ENCODE peak calls at places on chromosomes 3 and 15, in five cellular contexts. E, Z, T, P and G are unnamed samples.

GRCh38 chr3:179796421-179796820 is 143.6 kb downstream of the USP13 start:
- DNase-seq in P (no peak), E (no peak), T (no peak), Z (no peak), G (no peak)

GRCh38 chr15:69119016-69119415 is 41.4 kb upstream of the GLCE start:
- DNase-seq in E (no peak), T (no peak), Z (no peak), P (no peak), G (no peak)

GRCh38 chr3:45034612-45035252 is 8.6 kb downstream of the CLEC3B start:
- DNase-seq in P (no peak), E (no peak), Z (no peak), T (no peak), G (no peak)

GRCh38 chr3:43870844-43871626 is 180.3 kb downstream of the ABHD5 start:
- DNase-seq in P (no peak), T (no peak), E (no peak), Z (no peak), G (no peak)

GRCh38 chr3:46095307-46095706 is 68.0 kb upstream of the XCR1 start:
- DNase-seq in Z (no peak), P (no peak), E (no peak), T (no peak), G (no peak)

GRCh38 chr3:175338775-175339535 is 479.8 kb downstream of the NAALADL2 start:
- DNase-seq in T (no peak), E (no peak), Z (no peak), P (no peak), G (no peak)

GRCh38 chr15:74631935-74632560 is 16.4 kb downstream of the CLK3 start:
- DNase-seq in P (no peak), T (no peak), Z (peak), E (peak), G (peak)

GRCh38 chr3:182713743-182714517 is 79.4 kb upstream of the ATP11B start:
- DNase-seq in E (no peak), P (no peak), Z (peak), T (no peak), G (no peak)

GRCh38 chr15:31268108-31268501 is 58.5 kb upstream of the KLF13 start:
- DNase-seq in T (no peak), P (no peak), E (no peak), Z (no peak), G (peak)

GRCh38 chr3:129004639-129005295 is 3.7 kb downstream of the EFCC1 start:
- DNase-seq in P (no peak), E (no peak), Z (no peak), T (no peak), G (no peak)

GRCh38 chr3:99645277-99646106 is 7.1 kb downstream of the COL8A1 start:
- DNase-seq in E (no peak), T (no peak), P (no peak), Z (peak), G (no peak)

GRCh38 chr15:101664303-101664913 is 12.2 kb upstream of the TM2D3 start:
- DNase-seq in P (no peak), E (no peak), T (no peak), Z (no peak), G (no peak)